ENCODE peak calls at places on chromosomes 16 and 17, in five cellular contexts. Z is tibial artery, D is ovary, Q is adrenal gland, H is DND-41. P is an unnamed sample.
A peak's percentile ranks its signal among the peaks of the same experiment; 100 is the strongest.

GRCh38 chr16:8850279-8850885 is 18.4 kb downstream of the CARHSP1 start:
- DNase-seq in Z (no peak), D (no peak), Q (peak; percentile 81), H (peak; percentile 38), P (no peak)

GRCh38 chr17:7685533-7686220 is 1.6 kb downstream of the TP53 start:
- DNase-seq in Z (peak; percentile 91), D (peak; percentile 91), Q (peak; percentile 95), H (peak; percentile 90), P (peak; percentile 92)

GRCh38 chr16:67246945-67247697 is at the start of gene FHOD1:
- DNase-seq in Z (peak; percentile 97), D (peak; percentile 99), Q (peak; percentile 99), H (peak; percentile 97), P (peak; percentile 96)

GRCh38 chr16:74052006-74052405 is 244.6 kb upstream of the PSMD7 start:
- DNase-seq in Z (no peak), D (no peak), Q (no peak), H (no peak), P (no peak)

GRCh38 chr17:27577124-27577761 is 53.7 kb upstream of the LGALS9 start:
- DNase-seq in Z (no peak), D (no peak), Q (peak; percentile 72), H (no peak), P (no peak)

GRCh38 chr17:74530751-74531150 is 524 bp downstream of the CD300LB start:
- DNase-seq in Z (no peak), D (no peak), Q (peak; percentile 10), H (no peak), P (no peak)

GRCh38 chr16:67719778-67720144 is 645 bp upstream of the GFOD2 start:
- DNase-seq in Z (peak; percentile 47), D (no peak), Q (peak; percentile 53), H (peak; percentile 38), P (no peak)

GRCh38 chr17:70636517-70637133 is 467.3 kb downstream of the KCNJ2 start:
- DNase-seq in Z (no peak), D (no peak), Q (peak; percentile 26), H (no peak), P (no peak)

GRCh38 chr17:82314012-82314720 is 3.2 kb downstream of the CD7 start:
- DNase-seq in Z (no peak), D (no peak), Q (no peak), H (no peak), P (no peak)

GRCh38 chr17:38815576-38816193 is 9.4 kb downstream of the CWC25 start:
- DNase-seq in Z (no peak), D (no peak), Q (no peak), H (no peak), P (no peak)

GRCh38 chr17:65956814-65957213 is 235.1 kb downstream of the CEP112 start:
- DNase-seq in Z (no peak), D (no peak), Q (no peak), H (no peak), P (no peak)

GRCh38 chr17:33964344-33964979 is 290.6 kb upstream of the CCL2 start:
- DNase-seq in Z (no peak), D (no peak), Q (no peak), H (peak; percentile 8), P (no peak)

GRCh38 chr16:73778872-73779271 is 517.7 kb upstream of the PSMD7 start:
- DNase-seq in Z (no peak), D (no peak), Q (no peak), H (no peak), P (no peak)

GRCh38 chr16:89195521-89196171 is 4.7 kb downstream of the SLC22A31 start:
- DNase-seq in Z (no peak), D (no peak), Q (no peak), H (no peak), P (no peak)

GRCh38 chr16:69565611-69566436 is at the start of gene NFAT5:
- DNase-seq in Z (peak; percentile 82), D (peak; percentile 89), Q (peak; percentile 86), H (peak; percentile 91), P (peak; percentile 90)

GRCh38 chr17:27529230-27529796 is 73.1 kb downstream of the KSR1 start:
- DNase-seq in Z (no peak), D (no peak), Q (no peak), H (peak; percentile 67), P (no peak)

DNA sequence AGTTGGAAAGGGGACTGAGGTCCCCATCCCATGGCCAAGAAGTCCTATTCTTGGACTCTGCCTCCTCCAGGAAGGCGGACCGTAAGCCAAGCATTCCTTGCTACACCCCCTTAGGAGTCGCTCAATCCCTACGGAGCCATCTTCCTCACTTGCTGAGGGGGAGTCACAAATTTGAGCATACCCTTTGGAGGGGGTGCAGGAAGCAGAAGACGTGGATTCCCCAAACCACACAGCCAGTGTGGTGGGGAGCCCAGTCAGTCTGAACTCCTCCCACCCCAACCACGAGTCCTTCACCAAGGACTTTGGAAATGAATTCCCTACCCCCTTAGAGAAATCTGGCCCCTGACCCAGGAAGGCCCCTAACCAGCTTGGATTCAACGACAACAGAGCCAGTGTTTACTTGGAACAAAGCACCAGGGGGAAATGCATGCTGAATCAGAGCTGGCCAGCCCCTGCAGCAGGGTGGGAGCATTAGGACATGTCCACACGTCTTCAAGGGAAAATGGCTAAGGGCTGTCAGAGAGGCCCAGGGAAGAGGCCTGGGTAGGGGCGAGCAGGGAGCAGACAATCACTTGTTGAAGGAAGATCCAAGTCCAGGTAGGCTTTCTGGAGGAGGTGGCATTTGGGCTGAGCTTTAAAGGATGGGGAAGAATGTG is 5.5 kb upstream of the TMEM92 start:
- DNase-seq in Z (no peak), D (no peak), Q (peak; percentile 5), H (no peak), P (no peak)
- H3K4me1 ChIP-seq in Z (peaks cover 58% of the 10 kb centered on the region), D (peaks cover 53% of the 10 kb centered on the region), Q (no peaks in the 10 kb centered on the region), H (peaks cover 10% of the 10 kb centered on the region), P (peaks cover 4% of the 10 kb centered on the region)

GRCh38 chr16:4924593-4925378 is 12.2 kb downstream of the PPL start:
- DNase-seq in Z (no peak), D (no peak), Q (no peak), H (no peak), P (no peak)
- H3K4me3 ChIP-seq in Z (no peak overlapping the region), D (no peak overlapping the region), Q (no peak overlapping the region), H (no peak overlapping the region), P (no peak overlapping the region)

GRCh38 chr17:35616506-35616905 is 29.4 kb downstream of the AP2B1 start:
- DNase-seq in Z (no peak), D (no peak), Q (no peak), H (no peak), P (no peak)

GRCh38 chr17:35618628-35619027 is 31.5 kb downstream of the AP2B1 start:
- DNase-seq in Z (no peak), D (no peak), Q (no peak), H (no peak), P (no peak)

GRCh38 chr17:35617505-35617904 is 30.4 kb downstream of the AP2B1 start:
- DNase-seq in Z (no peak), D (no peak), Q (no peak), H (no peak), P (no peak)

GRCh38 chr17:35627417-35627816 is 40.3 kb downstream of the AP2B1 start:
- DNase-seq in Z (no peak), D (no peak), Q (no peak), H (no peak), P (no peak)

DNA sequence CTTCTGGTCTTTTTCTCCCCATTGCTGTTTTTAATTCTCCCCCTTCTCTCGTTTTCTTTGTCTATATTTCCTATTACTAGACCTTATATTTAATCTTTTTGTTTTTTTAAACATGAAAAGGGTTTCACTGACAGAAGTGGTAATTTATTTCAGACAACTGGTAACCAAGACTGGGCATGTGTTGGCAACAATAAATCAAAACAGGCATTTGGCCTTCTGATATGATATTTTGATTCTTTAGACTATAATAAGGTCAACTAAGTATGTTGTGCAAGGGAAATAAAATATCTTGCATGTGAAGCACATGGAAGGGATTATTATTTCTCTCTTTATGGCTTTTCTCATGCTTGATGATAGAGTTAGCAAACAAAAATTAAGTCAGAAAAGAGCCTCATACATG is 34.6 kb downstream of the AP2B1 start:
- DNase-seq in Z (no peak), D (no peak), Q (no peak), H (no peak), P (no peak)
- H3K36me3 ChIP-seq in Z (peaks cover 32% of the 10 kb centered on the region), D (no peaks in the 10 kb centered on the region), Q (peaks cover 21% of the 10 kb centered on the region), H (peaks cover 42% of the 10 kb centered on the region), P (peaks cover 32% of the 10 kb centered on the region)

GRCh38 chr16:85607331-85607765 is 5.8 kb upstream of the GSE1 start:
- DNase-seq in Z (no peak), D (no peak), Q (no peak), H (peak; percentile 84), P (no peak)
- H3K4me1 ChIP-seq in Z (peaks cover 21% of the 10 kb centered on the region), D (peaks cover 20% of the 10 kb centered on the region), Q (peaks cover 22% of the 10 kb centered on the region), H (peaks cover 69% of the 10 kb centered on the region), P (peaks cover 23% of the 10 kb centered on the region)

DNA sequence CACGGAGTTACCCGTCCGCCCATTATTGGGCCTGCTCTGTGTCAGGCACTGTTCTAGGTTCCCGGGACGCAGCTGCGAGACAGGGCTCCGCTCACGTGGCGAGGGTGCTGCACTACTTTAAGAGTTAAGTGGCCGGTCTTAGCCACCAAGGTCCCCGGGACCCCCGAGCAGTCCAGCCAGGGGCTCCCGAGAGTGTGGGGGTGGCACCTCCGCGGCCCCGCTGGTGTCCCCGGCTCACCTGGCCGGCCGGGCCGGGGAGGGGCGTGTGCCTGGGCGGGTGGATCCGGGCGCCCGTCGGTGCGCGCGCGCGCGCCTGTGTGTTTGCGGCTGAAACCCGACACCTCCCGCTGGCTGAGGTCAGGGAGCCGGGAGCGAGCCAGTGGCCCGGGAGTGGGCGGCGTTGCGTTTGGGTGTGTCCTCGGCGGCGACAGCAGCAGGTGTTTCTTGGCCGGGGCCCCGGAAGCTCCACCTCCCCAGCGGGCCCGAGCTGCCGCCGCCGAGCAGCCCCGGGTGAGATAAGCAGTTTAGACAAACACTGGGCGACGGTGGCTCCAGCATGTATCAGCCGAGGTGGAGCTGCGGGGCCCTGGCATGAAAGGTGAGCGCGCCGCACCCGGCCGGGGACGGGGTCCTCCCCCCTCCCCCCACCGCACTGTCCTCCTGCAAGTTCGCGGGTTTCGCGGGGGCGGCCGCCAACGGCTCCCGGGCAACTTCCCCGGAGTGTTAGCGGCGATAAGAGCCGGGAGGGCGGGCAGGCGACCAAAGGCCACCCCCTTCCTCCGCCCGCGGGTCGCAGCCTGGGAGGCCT is at the start of gene GSE1:
- DNase-seq in Z (peak; percentile 89), D (peak; percentile 86), Q (peak; percentile 96), H (peak; percentile 92), P (peak; percentile 77)
- H3K4me3 ChIP-seq in Z (peak within 1 kb of the TSS; percentile 65), D (peak within 1 kb of the TSS; percentile 47), Q (peak within 1 kb of the TSS; percentile 2), H (peak within 1 kb of the TSS; percentile 63), P (peak within 1 kb of the TSS; percentile 41)